ENCODE peak calls at places on chromosomes 6 and 20, in four cellular contexts. E, R, Q and C are unnamed samples.

GRCh38 chr20:31597483-31597858 is 7.6 kb upstream of the ID1 start:
- DNase-seq in R (no peak), Q (no peak), E (no peak), C (no peak)

GRCh38 chr6:68652117-68652536 is 17.0 kb downstream of the ADGRB3 start:
- DNase-seq in R (no peak), E (no peak), Q (no peak), C (no peak)

GRCh38 chr20:34037121-34037520 is 43.4 kb downstream of the RALY start:
- DNase-seq in E (no peak), Q (no peak), R (no peak), C (no peak)

GRCh38 chr20:1388706-1389483 is 4.0 kb downstream of the FKBP1A start:
- DNase-seq in E (no peak), R (no peak), Q (no peak), C (no peak)

GRCh38 chr6:122995930-122996796 is at the start of gene CLVS2:
- DNase-seq in R (peak; percentile 38), Q (peak; percentile 61), E (no peak), C (no peak)

GRCh38 chr6:129314575-129314974 is 395.4 kb downstream of the ARHGAP18 start:
- DNase-seq in Q (no peak), R (no peak), E (no peak), C (no peak)

GRCh38 chr6:9482030-9482731 is 932.7 kb downstream of the TFAP2A start:
- DNase-seq in Q (no peak), E (no peak), R (no peak), C (no peak)

GRCh38 chr20:61934716-61935530 is 130.8 kb downstream of the TAF4 start:
- DNase-seq in R (no peak), E (peak; percentile 25), Q (no peak), C (no peak)

GRCh38 chr20:1336699-1337387 is 7.9 kb upstream of the SDCBP2 start:
- DNase-seq in E (peak; percentile 81), R (no peak), Q (no peak), C (no peak)

GRCh38 chr6:26159417-26160273 is 72.4 kb downstream of the HFE start:
- DNase-seq in Q (no peak), E (no peak), R (no peak), C (no peak)

GRCh38 chr6:91428953-91429560 is 842.2 kb upstream of the MAP3K7 start:
- DNase-seq in E (no peak), Q (no peak), R (no peak), C (no peak)

GRCh38 chr6:13935190-13935880 is 10.6 kb downstream of the RNF182 start:
- DNase-seq in R (no peak), E (no peak), Q (no peak), C (no peak)

GRCh38 chr6:110158479-110158878 is 21.0 kb downstream of the WASF1 start:
- DNase-seq in E (no peak), Q (no peak), R (no peak), C (no peak)

GRCh38 chr6:32462609-32463008 is 22.9 kb downstream of the HLA-DRA start:
- DNase-seq in Q (no peak), R (no peak), E (no peak), C (no peak)

GRCh38 chr20:46273701-46274100 is 34.6 kb downstream of the CDH22 start:
- DNase-seq in Q (no peak), E (no peak), R (no peak), C (no peak)

GRCh38 chr6:105849741-105850140 is 236.4 kb upstream of the PRDM1 start:
- DNase-seq in R (no peak), Q (no peak), E (no peak), C (no peak)

GRCh38 chr6:26286168-26286854 is 78.7 kb upstream of the BTN3A2 start:
- DNase-seq in Q (peak; percentile 63), R (peak; percentile 66), E (peak; percentile 62), C (peak; percentile 55)

GRCh38 chr20:17871181-17871580 is 97.4 kb downstream of the SNX5 start:
- DNase-seq in E (no peak), Q (no peak), R (no peak), C (no peak)
- TF ChIP-seq CTCF in E (no peak), Q (no peak), R (no peak), C (no peak)

DNA sequence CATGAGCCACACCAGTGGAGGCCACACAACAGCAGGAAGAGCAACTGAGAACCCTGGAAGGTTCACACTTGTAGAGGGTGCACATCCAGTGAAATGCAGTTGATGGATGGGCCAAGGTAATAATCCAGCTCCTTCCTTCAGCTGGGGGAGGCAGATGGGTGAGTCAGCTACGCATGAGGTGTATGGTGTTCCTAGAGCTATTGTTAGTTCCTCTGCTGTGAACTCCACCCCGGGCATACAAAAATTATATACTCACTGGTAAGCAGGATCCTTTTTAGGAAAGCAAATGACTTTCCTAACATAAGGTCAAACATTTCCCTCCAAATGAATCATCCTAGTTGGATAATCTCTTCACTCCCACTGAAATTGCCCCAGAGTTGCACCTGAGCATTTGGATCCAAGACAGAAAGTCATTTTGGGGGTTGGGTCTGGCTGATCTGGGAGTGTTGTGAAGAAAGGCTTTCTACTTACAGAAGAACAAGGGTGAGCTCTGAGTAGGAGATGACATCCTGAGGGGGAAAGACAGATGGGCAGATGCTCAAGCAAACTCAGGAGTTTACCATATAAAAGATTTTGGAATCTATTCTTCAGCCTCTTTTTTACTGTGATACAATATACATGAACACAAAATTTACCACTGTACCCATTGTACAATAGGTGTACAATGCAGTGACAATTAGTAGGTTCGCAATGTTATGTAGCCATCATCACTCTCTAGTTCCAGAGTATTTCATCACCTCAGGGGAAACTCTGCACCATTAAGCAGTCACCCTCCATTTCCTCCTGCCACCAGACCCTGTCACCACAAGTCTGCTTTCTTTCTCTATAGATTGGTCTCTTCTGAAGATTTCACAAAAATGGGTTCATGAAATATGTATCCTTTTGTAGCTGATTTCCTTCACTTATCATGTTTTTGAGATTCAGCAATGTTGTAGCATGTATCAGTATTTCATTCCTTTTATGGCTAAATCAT is 11.1 kb downstream of the HLA-F start:
- DNase-seq in E (no peak), R (no peak), Q (no peak), C (no peak)
- TF ChIP-seq CTCF in E (no peak), R (no peak), Q (no peak), C (no peak)

DNA sequence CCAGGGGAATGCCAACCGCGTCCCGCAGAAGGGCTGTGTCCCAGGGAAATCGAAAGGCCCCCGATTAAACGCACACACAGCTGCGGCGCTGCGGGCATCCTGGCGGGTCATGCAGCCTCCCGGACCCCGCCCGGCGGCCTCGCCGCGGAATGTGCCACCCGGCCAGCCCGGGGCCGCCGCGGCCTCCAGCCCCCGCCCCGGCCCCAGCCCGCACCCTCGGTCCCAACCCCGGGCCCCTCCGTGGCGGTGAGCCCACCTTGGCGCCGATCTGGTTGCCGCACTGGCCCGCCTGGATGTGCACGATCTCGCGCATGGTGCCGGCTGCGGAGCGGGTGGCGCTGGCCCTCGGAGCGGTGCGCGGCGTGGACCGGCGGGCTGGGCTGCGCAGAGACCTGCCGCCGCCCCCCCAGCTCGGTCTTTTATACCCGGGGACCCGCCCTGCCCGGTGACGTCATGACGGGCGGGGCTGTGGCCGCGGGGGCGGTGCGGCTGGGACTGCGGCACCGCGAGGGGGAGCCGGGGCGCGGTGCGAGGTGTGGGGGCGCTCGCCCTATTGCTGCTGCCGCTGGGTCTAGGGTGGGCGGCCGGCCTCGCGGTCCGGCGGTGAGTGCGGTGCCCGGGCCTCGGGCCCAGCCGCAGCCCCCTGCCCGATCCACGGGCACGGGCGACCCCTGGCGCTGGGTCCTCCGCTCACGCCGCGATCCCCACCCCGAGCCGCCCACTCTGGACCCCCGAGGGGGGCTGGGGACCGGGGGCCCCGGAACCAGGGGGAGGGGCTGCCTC is at the start of gene TUBB2A:
- DNase-seq in Q (peak; percentile 77), E (peak; percentile 86), R (peak; percentile 73), C (peak; percentile 70)
- TF ChIP-seq CTCF in Q (peak; percentile 15), E (peak; percentile 63), R (peak; percentile 65), C (no peak)

GRCh38 chr20:30376767-30377658 is 880.5 kb upstream of the DEFB115 start:
- DNase-seq in R (no peak), Q (peak; percentile 92), E (peak; percentile 90), C (peak; percentile 40)
- TF ChIP-seq CTCF in R (no peak), Q (peak; percentile 73), E (peak; percentile 76), C (no peak)

GRCh38 chr20:57329608-57330221 is at the start of gene SPO11:
- DNase-seq in R (peak; percentile 14), E (no peak), Q (peak; percentile 28), C (no peak)
- TF ChIP-seq CTCF in R (peak; percentile 51), E (no peak), Q (peak; percentile 48), C (no peak)